ENCODE peak calls at places on chromosomes 16 and 17, in ten cellular contexts. U, D, V, S, M, Y, X, K, R and I are unnamed samples.

GRCh38 chr17:55576237-55576998 is 65.2 kb upstream of the SMIM36 start:
- DNase-seq in S (no peak), X (peak; percentile 44), R (peak; percentile 56), Y (no peak), K (no peak), U (no peak), D (no peak), M (peak; percentile 73), V (no peak), I (peak; percentile 89)

GRCh38 chr17:60729854-60730253 is 52.2 kb downstream of the BCAS3 start:
- DNase-seq in R (no peak), D (no peak), U (no peak), M (no peak), X (no peak), V (no peak), Y (no peak), S (no peak), K (no peak), I (peak; percentile 7)

GRCh38 chr17:36947922-36948716 is 635 bp upstream of the AATF start:
- DNase-seq in V (no peak), U (peak; percentile 74), Y (peak; percentile 71), X (no peak), D (peak; percentile 36), S (no peak), M (no peak), R (no peak), K (no peak), I (peak; percentile 61)

GRCh38 chr17:13005530-13005929 is 12.3 kb downstream of the ELAC2 start:
- DNase-seq in U (no peak), S (no peak), Y (no peak), D (no peak), X (no peak), R (no peak), K (no peak), V (no peak), M (no peak), I (no peak)

GRCh38 chr17:83077411-83077810 is 2.0 kb upstream of the METRNL start:
- DNase-seq in K (no peak), X (no peak), R (no peak), S (no peak), D (no peak), M (no peak), V (no peak), U (no peak), Y (no peak), I (no peak)

GRCh38 chr16:14549789-14550153 is 80.3 kb downstream of the PARN start:
- DNase-seq in R (no peak), V (peak; percentile 22), S (no peak), D (no peak), X (no peak), K (no peak), Y (peak; percentile 69), U (no peak), M (no peak), I (no peak)

GRCh38 chr16:23514381-23515152 is 4.3 kb upstream of the GGA2 start:
- DNase-seq in K (no peak), M (no peak), V (no peak), Y (no peak), D (no peak), S (no peak), X (no peak), R (no peak), U (no peak), I (peak; percentile 16)

GRCh38 chr17:60665602-60666001 is 12.0 kb upstream of the BCAS3 start:
- DNase-seq in S (no peak), U (no peak), X (no peak), K (no peak), V (no peak), D (no peak), R (no peak), M (no peak), Y (no peak), I (no peak)

GRCh38 chr16:67021321-67021720 is 7.6 kb upstream of the CBFB start:
- DNase-seq in Y (no peak), M (no peak), V (no peak), S (no peak), D (no peak), X (no peak), K (peak; percentile 17), U (peak; percentile 13), R (no peak), I (no peak)

GRCh38 chr17:81164464-81165245 is 652 bp upstream of the PVALEF start:
- DNase-seq in V (no peak), K (no peak), M (no peak), S (peak; percentile 44), R (no peak), X (no peak), Y (no peak), U (peak; percentile 19), D (no peak), I (no peak)

GRCh38 chr16:70391881-70392481 is 45.3 kb downstream of the DDX19A start:
- DNase-seq in S (no peak), M (peak; percentile 83), Y (no peak), R (peak; percentile 56), U (no peak), K (no peak), X (peak; percentile 47), V (no peak), D (peak; percentile 90), I (no peak)